ENCODE peak calls at places on chromosomes 16 and 17, in five cellular contexts. L is WERI-Rb-1, P is thoracic aorta, I is neural progenitor cell, Q is OCI-LY7. G is an unnamed sample.

GRCh38 chr17:30550512-30551273 is 73.5 kb downstream of the GOSR1 start:
- DNase-seq in Q (peak), P (no peak), L (no peak), I (no peak), G (no peak)

GRCh38 chr16:88014954-88015805 is 63.9 kb downstream of the BANP start:
- DNase-seq in I (no peak), P (no peak), L (no peak), Q (no peak), G (peak)

GRCh38 chr17:61517265-61517664 is 65.0 kb downstream of the TBX4 start:
- DNase-seq in I (no peak), P (no peak), L (no peak), Q (no peak), G (no peak)

GRCh38 chr16:80355335-80355734 is 185.5 kb upstream of the DYNLRB2 start:
- DNase-seq in L (no peak), I (no peak), Q (no peak), P (no peak), G (no peak)

GRCh38 chr16:47018223-47018891 is 44.9 kb upstream of the DNAJA2 start:
- DNase-seq in L (peak), Q (peak), P (no peak), I (peak), G (no peak)

GRCh38 chr16:89957214-89957785 is 8.7 kb downstream of the DEF8 start:
- DNase-seq in I (no peak), L (no peak), P (no peak), Q (no peak), G (no peak)

GRCh38 chr16:89599451-89599858 is 14.0 kb upstream of the DPEP1 start:
- DNase-seq in P (no peak), L (peak), I (peak), Q (peak), G (no peak)

GRCh38 chr16:70735141-70735979 is 49.5 kb upstream of the MTSS2 start:
- DNase-seq in P (no peak), I (peak), Q (no peak), L (no peak), G (no peak)

GRCh38 chr16:71961066-71962039 is 38.8 kb downstream of the PKD1L3 start:
- DNase-seq in Q (peak), I (peak), P (peak), L (peak), G (peak)

GRCh38 chr17:8695241-8695640 is 49.4 kb downstream of the CCDC42 start:
- DNase-seq in Q (no peak), P (no peak), L (no peak), I (no peak), G (no peak)

GRCh38 chr17:31148205-31148604 is 53.4 kb downstream of the NF1 start:
- DNase-seq in P (no peak), I (no peak), L (no peak), Q (no peak), G (no peak)

GRCh38 chr16:68356249-68356918 is 45.6 kb downstream of the PRMT7 start:
- DNase-seq in I (no peak), P (no peak), Q (peak), L (no peak), G (no peak)

GRCh38 chr16:58099956-58100300 is 29.3 kb downstream of the CFAP20 start:
- DNase-seq in I (no peak), L (no peak), Q (no peak), P (no peak), G (no peak)

GRCh38 chr16:89536371-89536770 is 24.1 kb upstream of the RPL13 start:
- DNase-seq in Q (no peak), I (no peak), L (no peak), P (no peak), G (no peak)

GRCh38 chr16:81586976-81587625 is 142.5 kb downstream of the CMIP start:
- DNase-seq in Q (no peak), P (no peak), I (no peak), L (no peak), G (no peak)
- H3K27ac ChIP-seq in Q (no peak), P (no peak), I (no peak), L (no peak), G (no peak)

GRCh38 chr17:40726919-40727318 is 23.4 kb upstream of the KRT24 start:
- DNase-seq in I (peak), P (no peak), L (no peak), Q (peak), G (no peak)
- TF ChIP-seq CTCF in I (peak), P (no peak), L (no peak), Q (peak), G (peak)

DNA sequence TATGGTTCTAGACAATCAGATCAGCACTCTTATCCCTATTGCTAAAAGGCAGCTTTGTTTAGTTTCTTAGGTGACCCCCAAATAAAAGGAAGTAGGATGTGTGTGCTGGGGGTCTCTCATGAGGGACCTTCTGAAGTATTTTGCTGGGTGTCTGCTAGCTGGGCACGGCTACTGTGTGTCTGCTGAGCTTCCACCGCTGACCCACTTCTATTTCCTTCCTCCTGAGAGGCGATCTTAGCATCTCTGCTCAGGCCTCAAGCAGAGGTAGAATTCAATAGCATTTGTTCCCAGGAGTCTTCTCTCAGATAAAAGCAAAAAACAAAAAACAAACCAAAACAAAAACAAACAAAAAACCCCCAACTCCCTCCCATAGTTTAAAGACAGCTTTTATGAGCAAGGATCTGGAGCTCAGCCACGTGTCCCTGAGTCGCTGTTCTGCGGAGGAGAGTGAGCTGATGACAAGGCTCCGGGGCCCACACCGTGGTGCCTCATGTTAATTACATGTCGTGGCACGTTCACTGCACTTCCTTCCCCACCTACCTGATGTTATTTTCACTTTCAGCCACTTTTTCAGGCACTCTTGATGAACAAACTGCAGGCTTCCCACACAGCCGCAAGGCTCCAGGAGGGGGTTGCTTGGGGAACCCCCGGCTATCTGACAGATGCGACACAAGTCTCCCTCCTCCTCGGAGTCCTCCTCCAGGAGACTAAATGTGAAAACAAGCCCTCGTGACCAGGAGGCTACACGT is 83.5 kb downstream of the MARCHF10 start:
- DNase-seq in L (no peak), I (no peak), Q (peak), P (no peak), G (no peak)
- H3K4me3 ChIP-seq in L (no peak), I (no peak), Q (no peak), P (no peak), G (no peak)

GRCh38 chr16:61596648-61597047 is 439.6 kb downstream of the CDH8 start:
- DNase-seq in I (no peak), P (no peak), L (no peak), Q (no peak), G (no peak)

GRCh38 chr16:61590577-61590976 is 445.7 kb downstream of the CDH8 start:
- DNase-seq in L (no peak), I (peak), P (no peak), Q (no peak), G (no peak)

DNA sequence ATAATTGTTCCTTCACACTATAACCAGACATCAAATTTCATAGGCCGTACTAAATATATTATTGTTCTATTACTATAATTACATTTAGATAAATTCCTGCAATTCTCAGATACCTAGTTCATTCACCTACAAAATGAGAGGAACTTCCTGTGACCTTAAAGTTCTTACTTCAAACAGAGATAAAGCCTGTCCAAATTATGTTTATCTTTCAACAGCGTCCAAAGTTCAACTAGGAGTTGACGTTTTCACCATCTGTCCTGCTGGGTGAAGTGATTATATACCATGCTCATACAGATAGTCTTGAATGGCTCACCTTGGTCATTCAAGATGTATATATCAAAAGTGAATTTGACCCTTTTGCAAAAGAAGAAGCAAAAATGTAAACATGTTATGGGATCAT is 440.6 kb downstream of the CDH8 start:
- DNase-seq in I (no peak), Q (no peak), P (no peak), L (no peak), G (no peak)
- H3K27ac ChIP-seq in I (no peak), Q (no peak), P (no peak), L (no peak), G (no peak)

DNA sequence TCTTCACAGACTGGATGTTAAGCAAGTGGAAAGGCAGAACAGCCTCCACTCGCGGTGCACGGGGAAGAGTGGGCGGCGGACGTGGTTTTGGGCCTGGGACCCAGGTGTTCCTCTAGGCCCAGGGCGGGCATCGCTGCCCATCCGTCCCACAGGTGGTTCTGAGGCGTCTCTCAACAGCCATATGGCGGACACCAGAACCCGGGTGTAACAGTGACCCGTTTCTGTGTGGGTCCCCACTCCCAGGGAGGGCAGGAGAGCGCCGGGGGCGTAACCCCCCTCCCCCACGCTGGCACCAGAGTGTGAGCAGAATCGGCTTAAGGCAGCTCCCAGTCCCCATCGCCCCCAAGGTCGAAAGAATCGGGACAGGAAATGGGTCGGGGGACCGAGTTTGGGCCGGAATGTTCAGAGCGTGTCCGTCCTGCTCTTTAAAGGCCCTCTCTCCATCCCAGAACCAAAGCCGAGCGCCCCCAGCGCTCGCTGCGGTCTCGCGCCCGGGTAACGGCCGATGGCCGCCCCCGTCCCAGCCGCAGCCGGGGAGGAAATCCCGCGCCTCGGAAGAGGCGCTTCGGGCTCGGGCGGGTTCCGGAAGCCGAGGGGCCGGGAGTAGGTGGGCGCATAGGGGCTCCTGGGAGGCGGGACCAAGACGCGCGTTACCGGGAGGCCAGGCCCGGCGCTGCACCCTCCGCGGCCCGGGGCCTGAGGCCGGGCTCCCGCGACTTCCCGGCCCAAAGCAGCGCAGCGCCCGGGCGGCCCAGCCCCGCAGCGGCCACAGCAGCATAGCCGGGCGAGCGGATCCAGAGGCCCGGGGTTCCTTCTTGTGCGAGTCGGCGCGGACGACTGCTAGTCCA is at the start of gene TK2:
- DNase-seq in P (no peak), Q (peak), I (peak), L (peak), G (peak)
- TF ChIP-seq CTCF in P (peak), Q (peak), I (peak), L (peak), G (peak)

DNA sequence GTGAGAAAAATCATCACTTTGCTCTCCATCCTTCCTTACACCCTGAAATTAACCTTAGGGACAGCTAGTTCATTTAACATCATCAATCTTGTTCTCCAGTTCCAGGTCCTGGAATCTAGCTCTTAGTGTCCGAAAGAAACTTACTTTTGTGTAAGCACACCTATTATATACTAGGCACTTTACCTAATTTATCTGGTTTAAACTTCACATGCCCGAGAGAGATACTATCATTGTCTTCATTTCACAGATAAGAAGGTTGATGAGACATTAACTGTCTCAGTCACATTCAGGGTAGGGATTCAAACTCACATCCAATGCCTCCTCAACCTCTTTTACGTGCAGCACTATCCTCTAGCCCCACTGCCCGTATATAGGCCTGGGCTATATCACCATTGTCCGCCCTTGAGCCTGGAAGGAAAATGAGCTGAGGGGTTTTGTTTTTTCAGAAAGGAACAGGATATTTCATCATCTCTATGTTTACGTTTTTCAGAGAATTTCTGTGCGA is 501 bp upstream of the AP2B1 start:
- DNase-seq in L (no peak), I (no peak), Q (no peak), P (no peak), G (no peak)
- H3K4me3 ChIP-seq in L (peak), I (peak), Q (peak), P (peak), G (peak)

GRCh38 chr16:56817938-56818337 is 47.1 kb upstream of the SLC12A3 start:
- DNase-seq in Q (no peak), I (no peak), P (no peak), L (no peak), G (no peak)

GRCh38 chr16:56817056-56817455 is 48.0 kb upstream of the SLC12A3 start:
- DNase-seq in Q (no peak), L (no peak), P (no peak), I (no peak), G (no peak)

GRCh38 chr16:56814537-56815432 is 50.2 kb upstream of the SLC12A3 start:
- DNase-seq in Q (no peak), I (peak), L (no peak), P (no peak), G (no peak)

GRCh38 chr16:56815721-56816120 is 49.3 kb upstream of the SLC12A3 start:
- DNase-seq in Q (no peak), L (no peak), P (no peak), I (no peak), G (no peak)

GRCh38 chr16:56812884-56813283 is 52.1 kb upstream of the SLC12A3 start:
- DNase-seq in P (no peak), Q (no peak), L (no peak), I (no peak), G (no peak)
- H3K27ac ChIP-seq in P (no peak), Q (no peak), L (no peak), I (no peak), G (no peak)

DNA sequence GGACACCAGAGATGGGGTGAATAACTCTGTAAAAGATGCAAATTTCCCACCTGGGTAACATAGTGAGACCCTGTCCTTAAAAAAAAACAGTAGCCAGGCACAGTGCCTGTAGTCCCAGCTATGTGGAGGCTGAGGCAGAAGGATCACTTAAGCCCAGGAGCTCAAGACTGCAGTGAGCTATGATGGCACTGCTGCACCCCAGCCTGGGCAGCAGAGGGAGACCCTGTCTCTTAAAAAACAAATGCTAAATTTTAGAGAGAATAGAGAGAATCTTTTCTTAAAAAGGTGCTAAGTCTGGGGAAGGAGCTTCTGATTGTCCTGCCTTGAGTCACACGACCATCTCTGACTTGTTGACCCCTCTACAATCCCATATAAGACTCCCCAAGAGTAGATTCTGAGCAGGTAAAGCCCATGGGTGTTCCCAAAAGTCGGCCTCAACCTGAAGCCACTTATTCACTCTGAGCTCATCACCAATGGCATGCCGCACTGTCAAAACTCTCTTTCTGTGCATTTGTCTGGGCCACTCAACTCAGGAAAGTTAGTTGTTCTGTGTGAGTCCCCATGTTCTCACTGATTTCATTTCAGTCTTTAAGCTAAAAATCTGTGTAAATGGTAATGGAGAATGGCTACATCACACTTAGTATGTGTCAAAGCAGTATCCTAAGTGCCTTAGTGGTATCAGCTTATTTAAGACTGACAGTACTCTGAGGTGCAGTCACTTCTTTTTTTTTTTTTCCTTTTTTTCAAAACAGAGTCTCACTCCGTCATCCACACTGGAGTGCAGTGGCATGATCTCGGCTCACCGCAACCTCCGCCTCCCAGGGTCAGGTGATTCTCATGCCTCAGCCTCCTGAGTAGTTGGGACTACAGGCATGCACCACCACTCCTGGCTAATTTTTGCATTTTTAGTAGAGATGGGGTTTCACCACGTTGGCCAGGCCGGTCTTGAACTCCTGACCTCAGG is 41.6 kb downstream of the PRKCB start:
- DNase-seq in I (no peak), P (no peak), L (no peak), Q (peak), G (no peak)
- TF ChIP-seq CTCF in I (peak), P (no peak), L (peak), Q (peak), G (no peak)